ENCODE peak calls at places on chromosomes 16 and 17, in ten cellular contexts. One of them, this sample, is unnamed.

GRCh38 chr16:68372381-68372720 is 61.5 kb downstream of the PRMT7 start:
- DNase-seq in activated effector memory CD4-positive, alpha-beta T cell treated with anti-CD3 and anti-CD28 coated beads, Interleukin-2, amount 50 U/mL, for 16 hours: no peak
- DNase-seq in CD8-positive, alpha-beta T cell: no peak
- DNase-seq in upper lobe of right lung: no peak
- DNase-seq in CD4-positive, alpha-beta memory T cell: no peak
- DNase-seq in neural progenitor cell: no peak
- DNase-seq in glomerular endothelial cell: no peak
- DNase-seq in HS-5: no peak
- DNase-seq in activated naive CD4-positive, alpha-beta T cell treated with Interleukin-2 at 50 U/mL for 16 hours: no peak
- DNase-seq in GM19239: no peak
- DNase-seq in this sample: no peak

GRCh38 chr16:27084296-27085065 is 17.8 kb downstream of the C16orf82 start:
- DNase-seq in GM19239: no peak
- DNase-seq in upper lobe of right lung: no peak
- DNase-seq in activated naive CD4-positive, alpha-beta T cell treated with Interleukin-2 at 50 U/mL for 16 hours: no peak
- DNase-seq in glomerular endothelial cell: no peak
- DNase-seq in CD4-positive, alpha-beta memory T cell: no peak
- DNase-seq in HS-5: no peak
- DNase-seq in activated effector memory CD4-positive, alpha-beta T cell treated with anti-CD3 and anti-CD28 coated beads, Interleukin-2, amount 50 U/mL, for 16 hours: peak
- DNase-seq in CD8-positive, alpha-beta T cell: no peak
- DNase-seq in neural progenitor cell: no peak
- DNase-seq in this sample: peak

GRCh38 chr17:61203765-61204164 is 195.9 kb upstream of the TBX2 start:
- DNase-seq in CD4-positive, alpha-beta memory T cell: no peak
- DNase-seq in neural progenitor cell: peak
- DNase-seq in GM19239: no peak
- DNase-seq in CD8-positive, alpha-beta T cell: no peak
- DNase-seq in upper lobe of right lung: peak
- DNase-seq in activated effector memory CD4-positive, alpha-beta T cell treated with anti-CD3 and anti-CD28 coated beads, Interleukin-2, amount 50 U/mL, for 16 hours: no peak
- DNase-seq in HS-5: no peak
- DNase-seq in activated naive CD4-positive, alpha-beta T cell treated with Interleukin-2 at 50 U/mL for 16 hours: no peak
- DNase-seq in glomerular endothelial cell: no peak
- DNase-seq in this sample: no peak

GRCh38 chr16:12878973-12879372 is 22.4 kb upstream of the SHISA9 start:
- DNase-seq in upper lobe of right lung: no peak
- DNase-seq in glomerular endothelial cell: no peak
- DNase-seq in CD8-positive, alpha-beta T cell: no peak
- DNase-seq in activated naive CD4-positive, alpha-beta T cell treated with Interleukin-2 at 50 U/mL for 16 hours: no peak
- DNase-seq in activated effector memory CD4-positive, alpha-beta T cell treated with anti-CD3 and anti-CD28 coated beads, Interleukin-2, amount 50 U/mL, for 16 hours: no peak
- DNase-seq in HS-5: no peak
- DNase-seq in GM19239: no peak
- DNase-seq in neural progenitor cell: no peak
- DNase-seq in CD4-positive, alpha-beta memory T cell: no peak
- DNase-seq in this sample: no peak

GRCh38 chr17:31695456-31696090 is 163.5 kb downstream of the COPRS start:
- DNase-seq in CD4-positive, alpha-beta memory T cell: no peak
- DNase-seq in neural progenitor cell: no peak
- DNase-seq in activated effector memory CD4-positive, alpha-beta T cell treated with anti-CD3 and anti-CD28 coated beads, Interleukin-2, amount 50 U/mL, for 16 hours: no peak
- DNase-seq in upper lobe of right lung: no peak
- DNase-seq in activated naive CD4-positive, alpha-beta T cell treated with Interleukin-2 at 50 U/mL for 16 hours: no peak
- DNase-seq in glomerular endothelial cell: no peak
- DNase-seq in HS-5: no peak
- DNase-seq in CD8-positive, alpha-beta T cell: no peak
- DNase-seq in GM19239: no peak
- DNase-seq in this sample: peak

GRCh38 chr16:85398688-85399582 is 214.2 kb upstream of the GSE1 start:
- DNase-seq in activated naive CD4-positive, alpha-beta T cell treated with Interleukin-2 at 50 U/mL for 16 hours: no peak
- DNase-seq in upper lobe of right lung: no peak
- DNase-seq in glomerular endothelial cell: no peak
- DNase-seq in CD8-positive, alpha-beta T cell: no peak
- DNase-seq in neural progenitor cell: no peak
- DNase-seq in activated effector memory CD4-positive, alpha-beta T cell treated with anti-CD3 and anti-CD28 coated beads, Interleukin-2, amount 50 U/mL, for 16 hours: peak
- DNase-seq in HS-5: no peak
- DNase-seq in GM19239: no peak
- DNase-seq in CD4-positive, alpha-beta memory T cell: no peak
- DNase-seq in this sample: no peak

GRCh38 chr16:7437135-7437534 is 104.5 kb downstream of the RBFOX1 start:
- DNase-seq in activated naive CD4-positive, alpha-beta T cell treated with Interleukin-2 at 50 U/mL for 16 hours: no peak
- DNase-seq in HS-5: no peak
- DNase-seq in CD4-positive, alpha-beta memory T cell: no peak
- DNase-seq in GM19239: no peak
- DNase-seq in upper lobe of right lung: no peak
- DNase-seq in glomerular endothelial cell: no peak
- DNase-seq in CD8-positive, alpha-beta T cell: no peak
- DNase-seq in activated effector memory CD4-positive, alpha-beta T cell treated with anti-CD3 and anti-CD28 coated beads, Interleukin-2, amount 50 U/mL, for 16 hours: no peak
- DNase-seq in neural progenitor cell: no peak
- DNase-seq in this sample: no peak

GRCh38 chr16:3129137-3130131 is 5.4 kb upstream of the ZNF213 start:
- DNase-seq in CD4-positive, alpha-beta memory T cell: peak
- DNase-seq in neural progenitor cell: peak
- DNase-seq in CD8-positive, alpha-beta T cell: peak
- DNase-seq in upper lobe of right lung: peak
- DNase-seq in HS-5: no peak
- DNase-seq in activated effector memory CD4-positive, alpha-beta T cell treated with anti-CD3 and anti-CD28 coated beads, Interleukin-2, amount 50 U/mL, for 16 hours: peak
- DNase-seq in GM19239: no peak
- DNase-seq in activated naive CD4-positive, alpha-beta T cell treated with Interleukin-2 at 50 U/mL for 16 hours: peak
- DNase-seq in glomerular endothelial cell: peak
- DNase-seq in this sample: no peak

GRCh38 chr16:71461686-71462648 is at the start of gene ZNF23:
- DNase-seq in activated effector memory CD4-positive, alpha-beta T cell treated with anti-CD3 and anti-CD28 coated beads, Interleukin-2, amount 50 U/mL, for 16 hours: peak
- DNase-seq in neural progenitor cell: peak
- DNase-seq in CD8-positive, alpha-beta T cell: peak
- DNase-seq in HS-5: no peak
- DNase-seq in activated naive CD4-positive, alpha-beta T cell treated with Interleukin-2 at 50 U/mL for 16 hours: peak
- DNase-seq in CD4-positive, alpha-beta memory T cell: peak
- DNase-seq in GM19239: peak
- DNase-seq in upper lobe of right lung: peak
- DNase-seq in glomerular endothelial cell: no peak
- DNase-seq in this sample: peak

GRCh38 chr16:26644912-26645543 is 421.7 kb upstream of the C16orf82 start:
- DNase-seq in GM19239: no peak
- DNase-seq in CD4-positive, alpha-beta memory T cell: no peak
- DNase-seq in activated naive CD4-positive, alpha-beta T cell treated with Interleukin-2 at 50 U/mL for 16 hours: no peak
- DNase-seq in HS-5: no peak
- DNase-seq in glomerular endothelial cell: no peak
- DNase-seq in CD8-positive, alpha-beta T cell: no peak
- DNase-seq in activated effector memory CD4-positive, alpha-beta T cell treated with anti-CD3 and anti-CD28 coated beads, Interleukin-2, amount 50 U/mL, for 16 hours: no peak
- DNase-seq in upper lobe of right lung: no peak
- DNase-seq in neural progenitor cell: no peak
- DNase-seq in this sample: no peak

GRCh38 chr17:19354123-19354522 is 8.4 kb downstream of the B9D1 start:
- DNase-seq in activated naive CD4-positive, alpha-beta T cell treated with Interleukin-2 at 50 U/mL for 16 hours: no peak
- DNase-seq in CD4-positive, alpha-beta memory T cell: no peak
- DNase-seq in CD8-positive, alpha-beta T cell: no peak
- DNase-seq in neural progenitor cell: no peak
- DNase-seq in upper lobe of right lung: no peak
- DNase-seq in HS-5: peak
- DNase-seq in activated effector memory CD4-positive, alpha-beta T cell treated with anti-CD3 and anti-CD28 coated beads, Interleukin-2, amount 50 U/mL, for 16 hours: no peak
- DNase-seq in GM19239: no peak
- DNase-seq in glomerular endothelial cell: no peak
- DNase-seq in this sample: no peak

GRCh38 chr17:33519692-33520091 is 226.6 kb upstream of the ASIC2 start:
- DNase-seq in glomerular endothelial cell: no peak
- DNase-seq in upper lobe of right lung: no peak
- DNase-seq in HS-5: no peak
- DNase-seq in activated naive CD4-positive, alpha-beta T cell treated with Interleukin-2 at 50 U/mL for 16 hours: no peak
- DNase-seq in neural progenitor cell: no peak
- DNase-seq in GM19239: no peak
- DNase-seq in CD8-positive, alpha-beta T cell: no peak
- DNase-seq in CD4-positive, alpha-beta memory T cell: no peak
- DNase-seq in activated effector memory CD4-positive, alpha-beta T cell treated with anti-CD3 and anti-CD28 coated beads, Interleukin-2, amount 50 U/mL, for 16 hours: no peak
- DNase-seq in this sample: no peak

GRCh38 chr17:50638851-50639767 is 4.4 kb downstream of the ABCC3 start:
- DNase-seq in activated naive CD4-positive, alpha-beta T cell treated with Interleukin-2 at 50 U/mL for 16 hours: no peak
- DNase-seq in neural progenitor cell: no peak
- DNase-seq in HS-5: peak
- DNase-seq in upper lobe of right lung: peak
- DNase-seq in GM19239: no peak
- DNase-seq in CD4-positive, alpha-beta memory T cell: no peak
- DNase-seq in glomerular endothelial cell: peak
- DNase-seq in CD8-positive, alpha-beta T cell: no peak
- DNase-seq in activated effector memory CD4-positive, alpha-beta T cell treated with anti-CD3 and anti-CD28 coated beads, Interleukin-2, amount 50 U/mL, for 16 hours: no peak
- DNase-seq in this sample: peak

GRCh38 chr17:13024526-13025263 is 6.9 kb upstream of the ELAC2 start:
- DNase-seq in CD4-positive, alpha-beta memory T cell: peak
- DNase-seq in activated effector memory CD4-positive, alpha-beta T cell treated with anti-CD3 and anti-CD28 coated beads, Interleukin-2, amount 50 U/mL, for 16 hours: peak
- DNase-seq in CD8-positive, alpha-beta T cell: peak
- DNase-seq in activated naive CD4-positive, alpha-beta T cell treated with Interleukin-2 at 50 U/mL for 16 hours: peak
- DNase-seq in upper lobe of right lung: peak
- DNase-seq in GM19239: no peak
- DNase-seq in glomerular endothelial cell: no peak
- DNase-seq in HS-5: no peak
- DNase-seq in neural progenitor cell: peak
- DNase-seq in this sample: no peak

GRCh38 chr16:73053379-73054130 is 5.6 kb upstream of the ZFHX3 start:
- DNase-seq in activated effector memory CD4-positive, alpha-beta T cell treated with anti-CD3 and anti-CD28 coated beads, Interleukin-2, amount 50 U/mL, for 16 hours: no peak
- DNase-seq in GM19239: no peak
- DNase-seq in neural progenitor cell: no peak
- DNase-seq in CD8-positive, alpha-beta T cell: no peak
- DNase-seq in upper lobe of right lung: no peak
- DNase-seq in glomerular endothelial cell: no peak
- DNase-seq in activated naive CD4-positive, alpha-beta T cell treated with Interleukin-2 at 50 U/mL for 16 hours: no peak
- DNase-seq in CD4-positive, alpha-beta memory T cell: no peak
- DNase-seq in HS-5: no peak
- DNase-seq in this sample: peak

GRCh38 chr16:24516900-24517669 is 22.3 kb upstream of the RBBP6 start:
- DNase-seq in activated effector memory CD4-positive, alpha-beta T cell treated with anti-CD3 and anti-CD28 coated beads, Interleukin-2, amount 50 U/mL, for 16 hours: peak
- DNase-seq in GM19239: peak
- DNase-seq in CD4-positive, alpha-beta memory T cell: peak
- DNase-seq in HS-5: peak
- DNase-seq in CD8-positive, alpha-beta T cell: peak
- DNase-seq in glomerular endothelial cell: peak
- DNase-seq in upper lobe of right lung: peak
- DNase-seq in neural progenitor cell: peak
- DNase-seq in activated naive CD4-positive, alpha-beta T cell treated with Interleukin-2 at 50 U/mL for 16 hours: peak
- DNase-seq in this sample: no peak

GRCh38 chr16:50289950-50290764 is 23.8 kb downstream of the ADCY7 start:
- DNase-seq in HS-5: no peak
- DNase-seq in neural progenitor cell: no peak
- DNase-seq in GM19239: no peak
- DNase-seq in activated effector memory CD4-positive, alpha-beta T cell treated with anti-CD3 and anti-CD28 coated beads, Interleukin-2, amount 50 U/mL, for 16 hours: no peak
- DNase-seq in CD4-positive, alpha-beta memory T cell: no peak
- DNase-seq in CD8-positive, alpha-beta T cell: no peak
- DNase-seq in upper lobe of right lung: no peak
- DNase-seq in activated naive CD4-positive, alpha-beta T cell treated with Interleukin-2 at 50 U/mL for 16 hours: no peak
- DNase-seq in glomerular endothelial cell: no peak
- DNase-seq in this sample: no peak

GRCh38 chr16:14172200-14172805 is 101.2 kb downstream of the MRTFB start:
- DNase-seq in CD4-positive, alpha-beta memory T cell: no peak
- DNase-seq in activated effector memory CD4-positive, alpha-beta T cell treated with anti-CD3 and anti-CD28 coated beads, Interleukin-2, amount 50 U/mL, for 16 hours: no peak
- DNase-seq in upper lobe of right lung: no peak
- DNase-seq in glomerular endothelial cell: no peak
- DNase-seq in neural progenitor cell: no peak
- DNase-seq in GM19239: no peak
- DNase-seq in HS-5: no peak
- DNase-seq in activated naive CD4-positive, alpha-beta T cell treated with Interleukin-2 at 50 U/mL for 16 hours: no peak
- DNase-seq in CD8-positive, alpha-beta T cell: no peak
- DNase-seq in this sample: no peak

GRCh38 chr16:57994778-57995177 is 5.7 kb downstream of the ZNF319 start:
- DNase-seq in GM19239: peak
- DNase-seq in glomerular endothelial cell: no peak
- DNase-seq in CD4-positive, alpha-beta memory T cell: peak
- DNase-seq in neural progenitor cell: peak
- DNase-seq in HS-5: no peak
- DNase-seq in activated naive CD4-positive, alpha-beta T cell treated with Interleukin-2 at 50 U/mL for 16 hours: peak
- DNase-seq in activated effector memory CD4-positive, alpha-beta T cell treated with anti-CD3 and anti-CD28 coated beads, Interleukin-2, amount 50 U/mL, for 16 hours: peak
- DNase-seq in CD8-positive, alpha-beta T cell: peak
- DNase-seq in upper lobe of right lung: peak
- DNase-seq in this sample: no peak

GRCh38 chr17:79411419-79411818 is 199.4 kb downstream of the RBFOX3 start:
- DNase-seq in CD8-positive, alpha-beta T cell: no peak
- DNase-seq in neural progenitor cell: no peak
- DNase-seq in upper lobe of right lung: no peak
- DNase-seq in activated effector memory CD4-positive, alpha-beta T cell treated with anti-CD3 and anti-CD28 coated beads, Interleukin-2, amount 50 U/mL, for 16 hours: no peak
- DNase-seq in activated naive CD4-positive, alpha-beta T cell treated with Interleukin-2 at 50 U/mL for 16 hours: no peak
- DNase-seq in CD4-positive, alpha-beta memory T cell: no peak
- DNase-seq in HS-5: no peak
- DNase-seq in GM19239: no peak
- DNase-seq in glomerular endothelial cell: no peak
- DNase-seq in this sample: no peak

GRCh38 chr17:64063766-64064224 is 43.4 kb upstream of the ICAM2 start:
- DNase-seq in activated naive CD4-positive, alpha-beta T cell treated with Interleukin-2 at 50 U/mL for 16 hours: peak
- DNase-seq in glomerular endothelial cell: no peak
- DNase-seq in HS-5: no peak
- DNase-seq in upper lobe of right lung: peak
- DNase-seq in neural progenitor cell: peak
- DNase-seq in CD4-positive, alpha-beta memory T cell: peak
- DNase-seq in GM19239: no peak
- DNase-seq in CD8-positive, alpha-beta T cell: peak
- DNase-seq in activated effector memory CD4-positive, alpha-beta T cell treated with anti-CD3 and anti-CD28 coated beads, Interleukin-2, amount 50 U/mL, for 16 hours: peak
- DNase-seq in this sample: no peak

GRCh38 chr17:83154311-83155127 is 75.1 kb downstream of the METRNL start:
- DNase-seq in CD4-positive, alpha-beta memory T cell: no peak
- DNase-seq in GM19239: no peak
- DNase-seq in activated effector memory CD4-positive, alpha-beta T cell treated with anti-CD3 and anti-CD28 coated beads, Interleukin-2, amount 50 U/mL, for 16 hours: peak
- DNase-seq in CD8-positive, alpha-beta T cell: no peak
- DNase-seq in neural progenitor cell: no peak
- DNase-seq in HS-5: no peak
- DNase-seq in activated naive CD4-positive, alpha-beta T cell treated with Interleukin-2 at 50 U/mL for 16 hours: no peak
- DNase-seq in upper lobe of right lung: peak
- DNase-seq in glomerular endothelial cell: no peak
- DNase-seq in this sample: no peak

GRCh38 chr17:72403713-72404209 is 282.9 kb downstream of the SOX9 start:
- DNase-seq in glomerular endothelial cell: no peak
- DNase-seq in activated effector memory CD4-positive, alpha-beta T cell treated with anti-CD3 and anti-CD28 coated beads, Interleukin-2, amount 50 U/mL, for 16 hours: no peak
- DNase-seq in GM19239: no peak
- DNase-seq in HS-5: no peak
- DNase-seq in CD8-positive, alpha-beta T cell: no peak
- DNase-seq in neural progenitor cell: no peak
- DNase-seq in CD4-positive, alpha-beta memory T cell: no peak
- DNase-seq in activated naive CD4-positive, alpha-beta T cell treated with Interleukin-2 at 50 U/mL for 16 hours: no peak
- DNase-seq in upper lobe of right lung: no peak
- DNase-seq in this sample: no peak

This sample was measured in mesenteric fat pad.